ENCODE peak calls at places on chromosomes 16 and 17, in four cellular contexts. X, K, M and H are unnamed samples.
A peak's percentile ranks its signal among the peaks of the same experiment; 100 is the strongest.

GRCh38 chr17:16286009-16286946 is 67.0 kb downstream of the CENPV start:
- DNase-seq in M (peak; percentile 94), X (peak; percentile 90), K (peak; percentile 90), H (peak; percentile 96)

GRCh38 chr16:3401719-3402397 is 843 bp downstream of the ZNF174 start:
- DNase-seq in M (no peak), X (no peak), K (peak; percentile 6), H (no peak)

GRCh38 chr17:44901323-44901965 is 2.2 kb upstream of the EFTUD2 start:
- DNase-seq in K (no peak), M (peak; percentile 87), X (no peak), H (peak; percentile 75)

GRCh38 chr17:64784353-64784798 is 122.3 kb upstream of the SMURF2 start:
- DNase-seq in M (no peak), K (no peak), X (no peak), H (no peak)

GRCh38 chr17:9414471-9414870 is 161.1 kb downstream of the STX8 start:
- DNase-seq in X (no peak), K (no peak), M (no peak), H (no peak)

GRCh38 chr16:21203155-21203797 is 8.1 kb downstream of the ZP2 start:
- DNase-seq in X (no peak), K (no peak), M (no peak), H (no peak)

GRCh38 chr17:64448665-64449512 is at the start of gene MILR1:
- DNase-seq in M (peak; percentile 97), X (no peak), K (peak; percentile 26), H (peak; percentile 93)

GRCh38 chr17:12575641-12576040 is 90.0 kb upstream of the MYOCD start:
- DNase-seq in K (no peak), M (no peak), X (no peak), H (no peak)

GRCh38 chr16:19858654-19859018 is 26.0 kb downstream of the GPRC5B start:
- DNase-seq in K (no peak), X (peak; percentile 14), M (no peak), H (no peak)

GRCh38 chr16:14354561-14355351 is 275.3 kb downstream of the PARN start:
- DNase-seq in K (no peak), X (no peak), M (no peak), H (peak; percentile 36)